ENCODE peak calls at places on chromosomes 3 and 15, in five cellular contexts. One of them, this sample, is unnamed.

GRCh38 chr3:72492240-72492639 is 356.0 kb downstream of the SHQ1 start:
- DNase-seq in left lung: peak
- DNase-seq in MM.1S: no peak
- DNase-seq in astrocyte: peak
- DNase-seq in upper lobe of right lung: no peak
- DNase-seq in this sample: no peak

GRCh38 chr3:77319711-77320110 is 279.8 kb downstream of the ROBO2 start:
- DNase-seq in MM.1S: no peak
- DNase-seq in astrocyte: no peak
- DNase-seq in left lung: no peak
- DNase-seq in upper lobe of right lung: no peak
- DNase-seq in this sample: no peak

GRCh38 chr3:53796161-53796560 is 50.1 kb downstream of the CHDH start:
- DNase-seq in upper lobe of right lung: peak
- DNase-seq in MM.1S: no peak
- DNase-seq in astrocyte: no peak
- DNase-seq in left lung: no peak
- DNase-seq in this sample: no peak

GRCh38 chr3:124384527-124384926 is 345.7 kb upstream of the UMPS start:
- DNase-seq in upper lobe of right lung: no peak
- DNase-seq in MM.1S: no peak
- DNase-seq in left lung: no peak
- DNase-seq in astrocyte: no peak
- DNase-seq in this sample: no peak

GRCh38 chr15:65101891-65102708 is 12.9 kb downstream of the UBAP1L start:
- DNase-seq in astrocyte: no peak
- DNase-seq in upper lobe of right lung: no peak
- DNase-seq in MM.1S: no peak
- DNase-seq in left lung: no peak
- DNase-seq in this sample: no peak

GRCh38 chr3:157290761-157291160 is 130.8 kb upstream of the CCNL1 start:
- DNase-seq in MM.1S: no peak
- DNase-seq in astrocyte: peak
- DNase-seq in upper lobe of right lung: no peak
- DNase-seq in left lung: no peak
- DNase-seq in this sample: no peak

GRCh38 chr3:181943285-181943684 is 231.6 kb downstream of the SOX2 start:
- DNase-seq in upper lobe of right lung: no peak
- DNase-seq in left lung: no peak
- DNase-seq in MM.1S: no peak
- DNase-seq in astrocyte: no peak
- DNase-seq in this sample: no peak

GRCh38 chr3:124656531-124656930 is 73.7 kb upstream of the UMPS start:
- DNase-seq in astrocyte: no peak
- DNase-seq in MM.1S: no peak
- DNase-seq in left lung: no peak
- DNase-seq in upper lobe of right lung: no peak
- DNase-seq in this sample: no peak

GRCh38 chr15:46854559-46854958 is 862.7 kb upstream of the SEMA6D start:
- DNase-seq in upper lobe of right lung: no peak
- DNase-seq in astrocyte: peak
- DNase-seq in left lung: no peak
- DNase-seq in MM.1S: no peak
- DNase-seq in this sample: no peak

GRCh38 chr3:72004749-72005292 is 219.9 kb upstream of the PROK2 start:
- DNase-seq in MM.1S: no peak
- DNase-seq in upper lobe of right lung: no peak
- DNase-seq in left lung: no peak
- DNase-seq in astrocyte: peak
- DNase-seq in this sample: no peak

GRCh38 chr15:90585863-90586262 is 56.1 kb downstream of the CRTC3 start:
- DNase-seq in MM.1S: no peak
- DNase-seq in astrocyte: peak
- DNase-seq in upper lobe of right lung: no peak
- DNase-seq in left lung: no peak
- DNase-seq in this sample: no peak

GRCh38 chr3:155130001-155130400 is 49.9 kb downstream of the MME start:
- DNase-seq in astrocyte: no peak
- DNase-seq in left lung: no peak
- DNase-seq in MM.1S: no peak
- DNase-seq in upper lobe of right lung: no peak
- DNase-seq in this sample: no peak

GRCh38 chr15:91970142-91970541 is 116.6 kb downstream of the SLCO3A1 start:
- DNase-seq in left lung: no peak
- DNase-seq in astrocyte: no peak
- DNase-seq in upper lobe of right lung: no peak
- DNase-seq in MM.1S: no peak
- DNase-seq in this sample: no peak

GRCh38 chr3:60424942-60425341 is 826.3 kb downstream of the FHIT start:
- DNase-seq in upper lobe of right lung: no peak
- DNase-seq in left lung: no peak
- DNase-seq in astrocyte: no peak
- DNase-seq in MM.1S: no peak
- DNase-seq in this sample: no peak
- TF ChIP-seq CTCF in upper lobe of right lung: no peak
- TF ChIP-seq CTCF in left lung: no peak
- TF ChIP-seq CTCF in astrocyte: no peak
- TF ChIP-seq CTCF in MM.1S: no peak
- TF ChIP-seq CTCF in this sample: no peak

DNA sequence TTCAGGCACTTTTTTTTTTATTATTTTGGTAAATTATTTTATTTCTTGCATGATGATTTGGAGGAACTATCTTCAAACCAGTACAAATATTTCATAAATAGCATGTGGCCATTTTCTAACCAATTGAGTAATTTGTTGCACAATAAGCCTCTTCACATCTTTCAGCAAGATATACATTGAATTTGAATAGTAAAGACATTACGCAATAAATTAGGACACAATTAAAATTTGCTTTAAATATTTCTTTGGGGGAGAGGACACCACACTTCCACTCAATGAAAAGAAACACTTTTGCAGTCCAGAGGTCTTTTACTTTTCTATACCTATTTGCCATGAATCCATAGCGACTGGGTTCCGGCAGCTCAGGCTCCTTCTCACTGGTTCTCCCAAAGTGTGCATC is 762.6 kb upstream of the GOLIM4 start:
- DNase-seq in upper lobe of right lung: no peak
- DNase-seq in astrocyte: no peak
- DNase-seq in left lung: no peak
- DNase-seq in MM.1S: no peak
- DNase-seq in this sample: no peak
- TF ChIP-seq CTCF in upper lobe of right lung: no peak
- TF ChIP-seq CTCF in astrocyte: no peak
- TF ChIP-seq CTCF in left lung: no peak
- TF ChIP-seq CTCF in MM.1S: no peak
- TF ChIP-seq CTCF in this sample: no peak

DNA sequence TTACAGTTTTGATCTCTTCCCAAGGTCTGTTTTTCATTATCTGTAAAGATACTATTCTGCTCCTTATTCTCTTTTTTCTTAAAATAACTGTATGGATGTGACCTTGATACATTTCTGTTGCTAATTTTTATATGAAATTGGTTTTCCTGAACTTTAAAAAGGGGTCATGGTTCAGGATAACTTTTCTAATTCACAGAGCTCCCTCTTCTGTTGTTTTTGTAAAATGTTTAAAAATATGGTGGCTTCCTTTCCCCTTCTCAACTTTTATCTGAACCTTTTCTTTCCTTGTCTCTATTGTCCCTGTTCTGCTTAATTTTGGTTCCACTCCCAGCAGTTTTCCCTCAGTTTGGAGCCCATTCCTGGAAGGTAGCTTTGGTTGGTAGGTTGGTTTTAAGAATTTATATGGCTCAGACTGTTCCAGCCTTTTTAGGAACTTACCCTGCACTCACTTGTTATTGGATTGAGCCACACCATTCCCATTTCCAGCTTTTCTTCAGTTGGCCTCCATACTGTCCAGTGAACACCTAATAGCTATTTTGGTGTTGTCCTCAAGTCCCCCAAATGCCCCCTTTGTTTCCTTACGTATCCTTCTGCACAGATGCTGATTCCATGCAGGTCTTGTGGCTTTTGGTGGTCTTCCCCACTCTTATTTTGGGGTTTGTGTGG is 70.3 kb downstream of the SLMAP start:
- DNase-seq in astrocyte: no peak
- DNase-seq in MM.1S: no peak
- DNase-seq in left lung: no peak
- DNase-seq in upper lobe of right lung: no peak
- DNase-seq in this sample: no peak
- TF ChIP-seq CTCF in astrocyte: no peak
- TF ChIP-seq CTCF in MM.1S: peak
- TF ChIP-seq CTCF in left lung: no peak
- TF ChIP-seq CTCF in upper lobe of right lung: peak
- TF ChIP-seq CTCF in this sample: no peak

GRCh38 chr3:176816937-176817336 is 380.3 kb downstream of the TBL1XR1 start:
- DNase-seq in upper lobe of right lung: no peak
- DNase-seq in MM.1S: no peak
- DNase-seq in astrocyte: no peak
- DNase-seq in left lung: no peak
- DNase-seq in this sample: no peak

GRCh38 chr3:176814252-176814651 is 383.0 kb downstream of the TBL1XR1 start:
- DNase-seq in MM.1S: no peak
- DNase-seq in upper lobe of right lung: no peak
- DNase-seq in left lung: peak
- DNase-seq in astrocyte: peak
- DNase-seq in this sample: peak
- TF ChIP-seq CTCF in MM.1S: peak
- TF ChIP-seq CTCF in upper lobe of right lung: peak
- TF ChIP-seq CTCF in left lung: peak
- TF ChIP-seq CTCF in astrocyte: peak
- TF ChIP-seq CTCF in this sample: peak

GRCh38 chr15:34609102-34609501 is 25.7 kb upstream of the GOLGA8B start:
- DNase-seq in MM.1S: no peak
- DNase-seq in astrocyte: no peak
- DNase-seq in left lung: no peak
- DNase-seq in upper lobe of right lung: no peak
- DNase-seq in this sample: no peak

GRCh38 chr15:34607832-34608231 is 24.4 kb upstream of the GOLGA8B start:
- DNase-seq in left lung: no peak
- DNase-seq in MM.1S: no peak
- DNase-seq in astrocyte: no peak
- DNase-seq in upper lobe of right lung: no peak
- DNase-seq in this sample: no peak

GRCh38 chr15:34608517-34608916 is 25.1 kb upstream of the GOLGA8B start:
- DNase-seq in left lung: no peak
- DNase-seq in astrocyte: no peak
- DNase-seq in MM.1S: no peak
- DNase-seq in upper lobe of right lung: no peak
- DNase-seq in this sample: no peak

GRCh38 chr15:34609658-34610057 is 26.2 kb upstream of the GOLGA8B start:
- DNase-seq in upper lobe of right lung: no peak
- DNase-seq in astrocyte: no peak
- DNase-seq in MM.1S: no peak
- DNase-seq in left lung: no peak
- DNase-seq in this sample: no peak

DNA sequence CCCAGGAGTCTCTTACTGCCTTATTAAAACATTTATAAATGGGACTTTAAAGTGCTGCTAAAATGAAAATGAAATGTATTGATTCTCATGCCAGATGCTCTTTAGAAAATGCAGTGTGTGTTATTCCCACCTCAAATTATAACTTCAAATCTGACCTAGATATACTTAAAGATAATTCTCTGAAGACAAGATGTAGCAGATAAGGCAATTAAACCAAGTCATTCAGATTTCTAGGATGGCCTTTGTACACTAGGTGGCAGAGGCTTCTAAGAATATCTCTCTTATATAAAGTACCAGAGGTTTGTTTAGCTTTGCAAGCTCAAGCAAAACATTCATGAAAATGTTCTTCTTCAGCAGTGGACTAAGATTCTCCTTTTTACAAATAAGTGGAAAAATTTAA is 26.9 kb upstream of the GOLGA8B start:
- DNase-seq in left lung: no peak
- DNase-seq in astrocyte: no peak
- DNase-seq in upper lobe of right lung: no peak
- DNase-seq in MM.1S: peak
- DNase-seq in this sample: no peak
- TF ChIP-seq CTCF in left lung: no peak
- TF ChIP-seq CTCF in astrocyte: peak
- TF ChIP-seq CTCF in upper lobe of right lung: peak
- TF ChIP-seq CTCF in MM.1S: peak
- TF ChIP-seq CTCF in this sample: peak

GRCh38 chr15:70197945-70198361 is 100.2 kb upstream of the TLE3 start:
- DNase-seq in astrocyte: no peak
- DNase-seq in MM.1S: no peak
- DNase-seq in upper lobe of right lung: no peak
- DNase-seq in left lung: no peak
- DNase-seq in this sample: no peak
- TF ChIP-seq CTCF in astrocyte: no peak
- TF ChIP-seq CTCF in MM.1S: no peak
- TF ChIP-seq CTCF in upper lobe of right lung: no peak
- TF ChIP-seq CTCF in left lung: no peak
- TF ChIP-seq CTCF in this sample: no peak

GRCh38 chr15:89139613-89140499 is 51.6 kb downstream of the ABHD2 start:
- DNase-seq in MM.1S: no peak
- DNase-seq in left lung: no peak
- DNase-seq in astrocyte: no peak
- DNase-seq in upper lobe of right lung: no peak
- DNase-seq in this sample: no peak
- TF ChIP-seq CTCF in MM.1S: no peak
- TF ChIP-seq CTCF in left lung: no peak
- TF ChIP-seq CTCF in astrocyte: no peak
- TF ChIP-seq CTCF in upper lobe of right lung: no peak
- TF ChIP-seq CTCF in this sample: no peak

This sample was measured in progenitor cell of endocrine pancreas.